ENCODE peak calls at places on chromosomes 1 and 21, in nine cellular contexts. H is osteocyte; W is kidney glomerular epithelial cell; V is EL; L is activated CD4-positive, alpha-beta T cell treated with anti-CD3 and anti-CD28 coated beads, Interleukin-2, amount 10 ng/mL, durations not matched to agents 7 days and 5 days; N is T-helper 9 cell; E is NCI-H1048; D is left colon; B is hepatic stellate cell. O is an unnamed sample.

GRCh38 chr1:209651148-209651547 is 1.1 kb downstream of the LAMB3 start:
- DNase-seq in H (no peak), W (no peak), V (peak), L (peak), N (peak), E (no peak), D (peak), B (peak), O (no peak)

GRCh38 chr1:18463984-18464664 is 16.6 kb upstream of the KLHDC7A start:
- DNase-seq in H (no peak), W (no peak), V (no peak), L (no peak), N (no peak), E (no peak), D (peak), B (no peak), O (no peak)

GRCh38 chr1:8219530-8219929 is 98.4 kb upstream of the SLC45A1 start:
- DNase-seq in H (no peak), W (no peak), V (no peak), L (no peak), N (no peak), E (no peak), D (no peak), B (no peak), O (no peak)

GRCh38 chr1:198776602-198777029 is 137.8 kb downstream of the PTPRC start:
- DNase-seq in H (no peak), W (peak), V (peak), L (no peak), N (no peak), E (no peak), D (peak), B (peak), O (no peak)

GRCh38 chr1:180494370-180494769 is 8.0 kb downstream of the ACBD6 start:
- DNase-seq in H (no peak), W (no peak), V (no peak), L (no peak), N (no peak), E (no peak), D (no peak), B (no peak), O (no peak)

GRCh38 chr1:62991152-62991551 is 207.2 kb downstream of the ATG4C start:
- DNase-seq in H (no peak), W (no peak), V (no peak), L (no peak), N (no peak), E (no peak), D (no peak), B (no peak), O (no peak)

GRCh38 chr21:36783612-36784383 is 84.9 kb downstream of the SIM2 start:
- DNase-seq in H (no peak), W (peak), V (peak), L (no peak), N (no peak), E (no peak), D (no peak), B (peak), O (no peak)

GRCh38 chr21:26842976-26843911 is 2.0 kb downstream of the ADAMTS1 start:
- DNase-seq in H (peak), W (peak), V (peak), L (peak), N (no peak), E (peak), D (peak), B (peak), O (peak)

GRCh38 chr1:42736152-42736551 is 3.9 kb downstream of the CLDN19 start:
- DNase-seq in H (no peak), W (no peak), V (peak), L (no peak), N (no peak), E (no peak), D (peak), B (peak), O (no peak)

GRCh38 chr1:16117936-16118335 is 37.9 kb downstream of the EPHA2 start:
- DNase-seq in H (no peak), W (no peak), V (no peak), L (no peak), N (no peak), E (no peak), D (no peak), B (no peak), O (no peak)

GRCh38 chr1:208781391-208782035 is 537.3 kb upstream of the PLXNA2 start:
- DNase-seq in H (no peak), W (no peak), V (no peak), L (no peak), N (no peak), E (no peak), D (no peak), B (no peak), O (no peak)

GRCh38 chr1:67618285-67619018 is 66.5 kb upstream of the GADD45A start:
- DNase-seq in H (no peak), W (peak), V (peak), L (no peak), N (no peak), E (no peak), D (no peak), B (peak), O (no peak)

O was measured in type B pancreatic cell.